ENCODE peak calls at places on chromosome 21, in ten cellular contexts. One of them, this sample, is unnamed.

GRCh38 chr21:36589352-36589971 is 109.5 kb upstream of the SIM2 start:
- DNase-seq in IMR-90: peak
- DNase-seq in Calu3: peak
- DNase-seq in hepatocyte: peak
- DNase-seq in WTC11: peak
- DNase-seq in RWPE1: peak
- DNase-seq in AG09309: no peak
- DNase-seq in tibial artery: no peak
- DNase-seq in lower leg skin: peak
- DNase-seq in CD4-positive, alpha-beta T cell: no peak
- DNase-seq in this sample: no peak

GRCh38 chr21:31282095-31282709 is 61.9 kb downstream of the TIAM1 start:
- DNase-seq in RWPE1: no peak
- DNase-seq in lower leg skin: no peak
- DNase-seq in Calu3: no peak
- DNase-seq in hepatocyte: peak
- DNase-seq in CD4-positive, alpha-beta T cell: no peak
- DNase-seq in WTC11: no peak
- DNase-seq in tibial artery: no peak
- DNase-seq in AG09309: peak
- DNase-seq in IMR-90: peak
- DNase-seq in this sample: no peak

GRCh38 chr21:32185726-32186125 is 93.1 kb downstream of the MIS18A start:
- DNase-seq in RWPE1: no peak
- DNase-seq in WTC11: no peak
- DNase-seq in IMR-90: no peak
- DNase-seq in tibial artery: no peak
- DNase-seq in AG09309: no peak
- DNase-seq in CD4-positive, alpha-beta T cell: no peak
- DNase-seq in hepatocyte: no peak
- DNase-seq in lower leg skin: no peak
- DNase-seq in Calu3: no peak
- DNase-seq in this sample: peak

GRCh38 chr21:44010429-44010828 is 1.7 kb upstream of the TRAPPC10 start:
- DNase-seq in IMR-90: no peak
- DNase-seq in hepatocyte: no peak
- DNase-seq in AG09309: no peak
- DNase-seq in lower leg skin: no peak
- DNase-seq in WTC11: peak
- DNase-seq in Calu3: no peak
- DNase-seq in CD4-positive, alpha-beta T cell: no peak
- DNase-seq in RWPE1: no peak
- DNase-seq in tibial artery: no peak
- DNase-seq in this sample: no peak

GRCh38 chr21:29078884-29079765 is 5.7 kb upstream of the CCT8 start:
- DNase-seq in CD4-positive, alpha-beta T cell: no peak
- DNase-seq in lower leg skin: peak
- DNase-seq in Calu3: no peak
- DNase-seq in tibial artery: no peak
- DNase-seq in WTC11: no peak
- DNase-seq in RWPE1: no peak
- DNase-seq in AG09309: no peak
- DNase-seq in hepatocyte: no peak
- DNase-seq in IMR-90: no peak
- DNase-seq in this sample: no peak

GRCh38 chr21:31294691-31295090 is 49.4 kb downstream of the TIAM1 start:
- DNase-seq in IMR-90: no peak
- DNase-seq in tibial artery: no peak
- DNase-seq in WTC11: no peak
- DNase-seq in Calu3: no peak
- DNase-seq in AG09309: no peak
- DNase-seq in lower leg skin: no peak
- DNase-seq in hepatocyte: no peak
- DNase-seq in CD4-positive, alpha-beta T cell: no peak
- DNase-seq in RWPE1: no peak
- DNase-seq in this sample: no peak

GRCh38 chr21:36375994-36376393 is 9.2 kb upstream of the CHAF1B start:
- DNase-seq in RWPE1: no peak
- DNase-seq in IMR-90: no peak
- DNase-seq in CD4-positive, alpha-beta T cell: no peak
- DNase-seq in WTC11: no peak
- DNase-seq in AG09309: no peak
- DNase-seq in tibial artery: no peak
- DNase-seq in Calu3: no peak
- DNase-seq in lower leg skin: no peak
- DNase-seq in hepatocyte: no peak
- DNase-seq in this sample: no peak

GRCh38 chr21:31203371-31204054 is 140.5 kb downstream of the TIAM1 start:
- DNase-seq in RWPE1: no peak
- DNase-seq in lower leg skin: no peak
- DNase-seq in IMR-90: peak
- DNase-seq in WTC11: no peak
- DNase-seq in hepatocyte: no peak
- DNase-seq in Calu3: no peak
- DNase-seq in CD4-positive, alpha-beta T cell: no peak
- DNase-seq in tibial artery: no peak
- DNase-seq in AG09309: no peak
- DNase-seq in this sample: no peak

GRCh38 chr21:29787011-29787909 is 152.5 kb downstream of the GRIK1 start:
- DNase-seq in RWPE1: no peak
- DNase-seq in tibial artery: no peak
- DNase-seq in hepatocyte: no peak
- DNase-seq in WTC11: no peak
- DNase-seq in CD4-positive, alpha-beta T cell: no peak
- DNase-seq in IMR-90: no peak
- DNase-seq in AG09309: no peak
- DNase-seq in Calu3: no peak
- DNase-seq in lower leg skin: no peak
- DNase-seq in this sample: no peak

GRCh38 chr21:44011774-44012473 is at the start of gene TRAPPC10:
- DNase-seq in RWPE1: peak
- DNase-seq in hepatocyte: peak
- DNase-seq in WTC11: peak
- DNase-seq in IMR-90: peak
- DNase-seq in CD4-positive, alpha-beta T cell: peak
- DNase-seq in Calu3: peak
- DNase-seq in AG09309: peak
- DNase-seq in tibial artery: peak
- DNase-seq in lower leg skin: peak
- DNase-seq in this sample: peak

GRCh38 chr21:34661848-34662247 is 6.9 kb upstream of the CLIC6 start:
- DNase-seq in Calu3: no peak
- DNase-seq in lower leg skin: no peak
- DNase-seq in WTC11: no peak
- DNase-seq in tibial artery: no peak
- DNase-seq in IMR-90: no peak
- DNase-seq in hepatocyte: no peak
- DNase-seq in CD4-positive, alpha-beta T cell: no peak
- DNase-seq in RWPE1: no peak
- DNase-seq in AG09309: no peak
- DNase-seq in this sample: no peak

GRCh38 chr21:36693144-36694040 is 5.5 kb upstream of the SIM2 start:
- DNase-seq in CD4-positive, alpha-beta T cell: no peak
- DNase-seq in hepatocyte: no peak
- DNase-seq in tibial artery: no peak
- DNase-seq in IMR-90: no peak
- DNase-seq in Calu3: no peak
- DNase-seq in RWPE1: no peak
- DNase-seq in WTC11: peak
- DNase-seq in AG09309: no peak
- DNase-seq in lower leg skin: no peak
- DNase-seq in this sample: no peak

GRCh38 chr21:14538477-14538876 is 7.6 kb downstream of the SAMSN1 start:
- DNase-seq in Calu3: no peak
- DNase-seq in tibial artery: no peak
- DNase-seq in CD4-positive, alpha-beta T cell: no peak
- DNase-seq in IMR-90: no peak
- DNase-seq in hepatocyte: no peak
- DNase-seq in RWPE1: no peak
- DNase-seq in WTC11: no peak
- DNase-seq in lower leg skin: no peak
- DNase-seq in AG09309: no peak
- DNase-seq in this sample: no peak

GRCh38 chr21:43975469-43976098 is 36.5 kb upstream of the TRAPPC10 start:
- DNase-seq in lower leg skin: peak
- DNase-seq in CD4-positive, alpha-beta T cell: peak
- DNase-seq in tibial artery: peak
- DNase-seq in WTC11: peak
- DNase-seq in Calu3: peak
- DNase-seq in AG09309: peak
- DNase-seq in IMR-90: peak
- DNase-seq in hepatocyte: peak
- DNase-seq in RWPE1: peak
- DNase-seq in this sample: no peak

GRCh38 chr21:27202301-27202700 is 235.4 kb upstream of the ADAMTS5 start:
- DNase-seq in CD4-positive, alpha-beta T cell: no peak
- DNase-seq in hepatocyte: no peak
- DNase-seq in lower leg skin: no peak
- DNase-seq in IMR-90: no peak
- DNase-seq in Calu3: no peak
- DNase-seq in WTC11: no peak
- DNase-seq in RWPE1: no peak
- DNase-seq in AG09309: no peak
- DNase-seq in tibial artery: no peak
- DNase-seq in this sample: no peak

GRCh38 chr21:37073417-37074194 is 552 bp downstream of the TTC3 start:
- DNase-seq in WTC11: no peak
- DNase-seq in RWPE1: peak
- DNase-seq in IMR-90: peak
- DNase-seq in CD4-positive, alpha-beta T cell: peak
- DNase-seq in lower leg skin: peak
- DNase-seq in hepatocyte: peak
- DNase-seq in AG09309: no peak
- DNase-seq in tibial artery: peak
- DNase-seq in Calu3: peak
- DNase-seq in this sample: peak

GRCh38 chr21:24844672-24845071 is 762.6 kb downstream of the MRPL39 start:
- DNase-seq in RWPE1: no peak
- DNase-seq in hepatocyte: no peak
- DNase-seq in tibial artery: no peak
- DNase-seq in Calu3: no peak
- DNase-seq in IMR-90: peak
- DNase-seq in WTC11: no peak
- DNase-seq in CD4-positive, alpha-beta T cell: no peak
- DNase-seq in lower leg skin: no peak
- DNase-seq in AG09309: no peak
- DNase-seq in this sample: no peak

GRCh38 chr21:17554619-17555472 is 42.0 kb downstream of the CXADR start:
- DNase-seq in Calu3: no peak
- DNase-seq in IMR-90: peak
- DNase-seq in tibial artery: no peak
- DNase-seq in lower leg skin: no peak
- DNase-seq in RWPE1: peak
- DNase-seq in CD4-positive, alpha-beta T cell: no peak
- DNase-seq in hepatocyte: no peak
- DNase-seq in WTC11: no peak
- DNase-seq in AG09309: no peak
- DNase-seq in this sample: no peak

GRCh38 chr21:20997633-20998455 is at the start of gene NCAM2:
- DNase-seq in RWPE1: peak
- DNase-seq in AG09309: no peak
- DNase-seq in CD4-positive, alpha-beta T cell: peak
- DNase-seq in hepatocyte: peak
- DNase-seq in IMR-90: peak
- DNase-seq in WTC11: peak
- DNase-seq in tibial artery: peak
- DNase-seq in Calu3: no peak
- DNase-seq in lower leg skin: no peak
- DNase-seq in this sample: peak

GRCh38 chr21:37829447-37829846 is 86.8 kb downstream of the KCNJ6 start:
- DNase-seq in AG09309: peak
- DNase-seq in tibial artery: no peak
- DNase-seq in RWPE1: peak
- DNase-seq in lower leg skin: no peak
- DNase-seq in hepatocyte: peak
- DNase-seq in IMR-90: peak
- DNase-seq in CD4-positive, alpha-beta T cell: no peak
- DNase-seq in Calu3: peak
- DNase-seq in WTC11: no peak
- DNase-seq in this sample: no peak

GRCh38 chr21:27040738-27041137 is 73.8 kb upstream of the ADAMTS5 start:
- DNase-seq in Calu3: no peak
- DNase-seq in CD4-positive, alpha-beta T cell: no peak
- DNase-seq in RWPE1: no peak
- DNase-seq in lower leg skin: no peak
- DNase-seq in AG09309: no peak
- DNase-seq in IMR-90: no peak
- DNase-seq in WTC11: no peak
- DNase-seq in tibial artery: no peak
- DNase-seq in hepatocyte: no peak
- DNase-seq in this sample: no peak

GRCh38 chr21:45957551-45957950 is 24.0 kb upstream of the COL6A1 start:
- DNase-seq in IMR-90: no peak
- DNase-seq in lower leg skin: no peak
- DNase-seq in hepatocyte: no peak
- DNase-seq in CD4-positive, alpha-beta T cell: no peak
- DNase-seq in tibial artery: no peak
- DNase-seq in WTC11: no peak
- DNase-seq in AG09309: no peak
- DNase-seq in RWPE1: no peak
- DNase-seq in Calu3: no peak
- DNase-seq in this sample: no peak
- TF ChIP-seq CTCF in IMR-90: no peak
- TF ChIP-seq CTCF in lower leg skin: no peak
- TF ChIP-seq CTCF in hepatocyte: no peak
- TF ChIP-seq CTCF in CD4-positive, alpha-beta T cell: no peak
- TF ChIP-seq CTCF in tibial artery: no peak
- TF ChIP-seq CTCF in WTC11: no peak
- TF ChIP-seq CTCF in AG09309: no peak
- TF ChIP-seq CTCF in RWPE1: no peak
- TF ChIP-seq CTCF in Calu3: no peak
- TF ChIP-seq CTCF in this sample: no peak

GRCh38 chr21:33308586-33309490 is 15.9 kb upstream of the IFNAR1 start:
- DNase-seq in RWPE1: no peak
- DNase-seq in CD4-positive, alpha-beta T cell: peak
- DNase-seq in IMR-90: peak
- DNase-seq in WTC11: no peak
- DNase-seq in lower leg skin: no peak
- DNase-seq in tibial artery: peak
- DNase-seq in hepatocyte: no peak
- DNase-seq in Calu3: no peak
- DNase-seq in AG09309: no peak
- DNase-seq in this sample: no peak
- TF ChIP-seq CTCF in RWPE1: no peak
- TF ChIP-seq CTCF in CD4-positive, alpha-beta T cell: no peak
- TF ChIP-seq CTCF in IMR-90: no peak
- TF ChIP-seq CTCF in WTC11: no peak
- TF ChIP-seq CTCF in lower leg skin: no peak
- TF ChIP-seq CTCF in tibial artery: no peak
- TF ChIP-seq CTCF in hepatocyte: peak
- TF ChIP-seq CTCF in Calu3: no peak
- TF ChIP-seq CTCF in AG09309: no peak
- TF ChIP-seq CTCF in this sample: no peak

GRCh38 chr21:45357436-45358260 is 47.3 kb upstream of the COL18A1 start:
- DNase-seq in IMR-90: no peak
- DNase-seq in tibial artery: no peak
- DNase-seq in hepatocyte: peak
- DNase-seq in RWPE1: no peak
- DNase-seq in WTC11: no peak
- DNase-seq in CD4-positive, alpha-beta T cell: no peak
- DNase-seq in lower leg skin: no peak
- DNase-seq in AG09309: no peak
- DNase-seq in Calu3: no peak
- DNase-seq in this sample: no peak
- TF ChIP-seq CTCF in IMR-90: peak
- TF ChIP-seq CTCF in tibial artery: no peak
- TF ChIP-seq CTCF in hepatocyte: peak
- TF ChIP-seq CTCF in RWPE1: no peak
- TF ChIP-seq CTCF in WTC11: no peak
- TF ChIP-seq CTCF in CD4-positive, alpha-beta T cell: no peak
- TF ChIP-seq CTCF in lower leg skin: no peak
- TF ChIP-seq CTCF in AG09309: peak
- TF ChIP-seq CTCF in Calu3: no peak
- TF ChIP-seq CTCF in this sample: no peak

GRCh38 chr21:40043866-40044265 is 176.6 kb downstream of the PCP4 start:
- DNase-seq in Calu3: no peak
- DNase-seq in WTC11: no peak
- DNase-seq in lower leg skin: no peak
- DNase-seq in tibial artery: no peak
- DNase-seq in hepatocyte: no peak
- DNase-seq in RWPE1: no peak
- DNase-seq in CD4-positive, alpha-beta T cell: no peak
- DNase-seq in AG09309: no peak
- DNase-seq in IMR-90: no peak
- DNase-seq in this sample: no peak
- TF ChIP-seq CTCF in Calu3: no peak
- TF ChIP-seq CTCF in WTC11: no peak
- TF ChIP-seq CTCF in lower leg skin: no peak
- TF ChIP-seq CTCF in tibial artery: no peak
- TF ChIP-seq CTCF in hepatocyte: no peak
- TF ChIP-seq CTCF in RWPE1: no peak
- TF ChIP-seq CTCF in CD4-positive, alpha-beta T cell: no peak
- TF ChIP-seq CTCF in AG09309: no peak
- TF ChIP-seq CTCF in IMR-90: no peak
- TF ChIP-seq CTCF in this sample: no peak

This sample was measured in osteocyte.